ENCODE peak calls at places on chromosome 7, in ten cellular contexts. One of them, this sample, is unnamed.
A peak's percentile ranks its signal among the peaks of the same experiment; 100 is the strongest.

GRCh38 chr7:2018786-2019692 is 213.7 kb downstream of the MAD1L1 start:
- DNase-seq in tibial nerve: no peak
- DNase-seq in astrocyte: peak; percentile 75
- DNase-seq in AG08396: peak; percentile 93
- DNase-seq in NCI-H1694 treated with DMSO at 0.1 percent for 48 hours: no peak
- DNase-seq in psoas muscle: peak; percentile 55
- DNase-seq in stimulated activated CD4-positive, alpha-beta T cell treated with anti-CD3 and anti-CD28 coated beads, Interleukin-4, amount 100 ng/mL, for 24 hours: no peak
- DNase-seq in T-helper 17 cell: peak; percentile 6
- DNase-seq in C1 segment of cervical spinal cord: no peak
- DNase-seq in NCI-H748 treated with DMSO at 0.1 percent for 48 hours: no peak
- DNase-seq in this sample: no peak

GRCh38 chr7:50217961-50218360 is 86.6 kb upstream of the IKZF1 start:
- DNase-seq in tibial nerve: no peak
- DNase-seq in NCI-H748 treated with DMSO at 0.1 percent for 48 hours: no peak
- DNase-seq in stimulated activated CD4-positive, alpha-beta T cell treated with anti-CD3 and anti-CD28 coated beads, Interleukin-4, amount 100 ng/mL, for 24 hours: no peak
- DNase-seq in AG08396: no peak
- DNase-seq in C1 segment of cervical spinal cord: no peak
- DNase-seq in astrocyte: no peak
- DNase-seq in psoas muscle: no peak
- DNase-seq in T-helper 17 cell: no peak
- DNase-seq in NCI-H1694 treated with DMSO at 0.1 percent for 48 hours: no peak
- DNase-seq in this sample: no peak

GRCh38 chr7:103866919-103867318 is 122.5 kb downstream of the RELN start:
- DNase-seq in AG08396: no peak
- DNase-seq in T-helper 17 cell: no peak
- DNase-seq in NCI-H1694 treated with DMSO at 0.1 percent for 48 hours: peak; percentile 36
- DNase-seq in tibial nerve: no peak
- DNase-seq in psoas muscle: no peak
- DNase-seq in astrocyte: no peak
- DNase-seq in C1 segment of cervical spinal cord: no peak
- DNase-seq in NCI-H748 treated with DMSO at 0.1 percent for 48 hours: peak; percentile 94
- DNase-seq in stimulated activated CD4-positive, alpha-beta T cell treated with anti-CD3 and anti-CD28 coated beads, Interleukin-4, amount 100 ng/mL, for 24 hours: no peak
- DNase-seq in this sample: peak; percentile 90

GRCh38 chr7:106658504-106659368 is 2.2 kb downstream of the CCDC71L start:
- DNase-seq in psoas muscle: no peak
- DNase-seq in NCI-H748 treated with DMSO at 0.1 percent for 48 hours: no peak
- DNase-seq in NCI-H1694 treated with DMSO at 0.1 percent for 48 hours: no peak
- DNase-seq in stimulated activated CD4-positive, alpha-beta T cell treated with anti-CD3 and anti-CD28 coated beads, Interleukin-4, amount 100 ng/mL, for 24 hours: no peak
- DNase-seq in C1 segment of cervical spinal cord: no peak
- DNase-seq in T-helper 17 cell: no peak
- DNase-seq in AG08396: no peak
- DNase-seq in astrocyte: no peak
- DNase-seq in tibial nerve: no peak
- DNase-seq in this sample: no peak

GRCh38 chr7:44880317-44881018 is 4.9 kb downstream of the PURB start:
- DNase-seq in astrocyte: no peak
- DNase-seq in NCI-H1694 treated with DMSO at 0.1 percent for 48 hours: no peak
- DNase-seq in psoas muscle: no peak
- DNase-seq in T-helper 17 cell: no peak
- DNase-seq in AG08396: no peak
- DNase-seq in NCI-H748 treated with DMSO at 0.1 percent for 48 hours: no peak
- DNase-seq in C1 segment of cervical spinal cord: no peak
- DNase-seq in tibial nerve: no peak
- DNase-seq in stimulated activated CD4-positive, alpha-beta T cell treated with anti-CD3 and anti-CD28 coated beads, Interleukin-4, amount 100 ng/mL, for 24 hours: no peak
- DNase-seq in this sample: no peak

GRCh38 chr7:15457959-15458955 is 103.6 kb downstream of the AGMO start:
- DNase-seq in astrocyte: no peak
- DNase-seq in T-helper 17 cell: no peak
- DNase-seq in NCI-H748 treated with DMSO at 0.1 percent for 48 hours: no peak
- DNase-seq in AG08396: no peak
- DNase-seq in tibial nerve: no peak
- DNase-seq in psoas muscle: no peak
- DNase-seq in NCI-H1694 treated with DMSO at 0.1 percent for 48 hours: no peak
- DNase-seq in C1 segment of cervical spinal cord: no peak
- DNase-seq in stimulated activated CD4-positive, alpha-beta T cell treated with anti-CD3 and anti-CD28 coated beads, Interleukin-4, amount 100 ng/mL, for 24 hours: no peak
- DNase-seq in this sample: peak; percentile 2

GRCh38 chr7:66374141-66374540 is 169.0 kb downstream of the TPST1 start:
- DNase-seq in T-helper 17 cell: no peak
- DNase-seq in stimulated activated CD4-positive, alpha-beta T cell treated with anti-CD3 and anti-CD28 coated beads, Interleukin-4, amount 100 ng/mL, for 24 hours: no peak
- DNase-seq in tibial nerve: no peak
- DNase-seq in astrocyte: no peak
- DNase-seq in NCI-H1694 treated with DMSO at 0.1 percent for 48 hours: no peak
- DNase-seq in NCI-H748 treated with DMSO at 0.1 percent for 48 hours: no peak
- DNase-seq in psoas muscle: no peak
- DNase-seq in AG08396: no peak
- DNase-seq in C1 segment of cervical spinal cord: no peak
- DNase-seq in this sample: no peak

GRCh38 chr7:209846-210245 is 17.5 kb downstream of the FAM20C start:
- DNase-seq in C1 segment of cervical spinal cord: no peak
- DNase-seq in NCI-H1694 treated with DMSO at 0.1 percent for 48 hours: no peak
- DNase-seq in AG08396: no peak
- DNase-seq in T-helper 17 cell: no peak
- DNase-seq in astrocyte: peak; percentile 40
- DNase-seq in psoas muscle: no peak
- DNase-seq in tibial nerve: no peak
- DNase-seq in NCI-H748 treated with DMSO at 0.1 percent for 48 hours: no peak
- DNase-seq in stimulated activated CD4-positive, alpha-beta T cell treated with anti-CD3 and anti-CD28 coated beads, Interleukin-4, amount 100 ng/mL, for 24 hours: no peak
- DNase-seq in this sample: no peak

GRCh38 chr7:80699030-80699638 is 60.7 kb downstream of the CD36 start:
- DNase-seq in T-helper 17 cell: no peak
- DNase-seq in C1 segment of cervical spinal cord: no peak
- DNase-seq in NCI-H748 treated with DMSO at 0.1 percent for 48 hours: peak; percentile 51
- DNase-seq in AG08396: peak; percentile 13
- DNase-seq in NCI-H1694 treated with DMSO at 0.1 percent for 48 hours: peak; percentile 67
- DNase-seq in psoas muscle: no peak
- DNase-seq in tibial nerve: no peak
- DNase-seq in stimulated activated CD4-positive, alpha-beta T cell treated with anti-CD3 and anti-CD28 coated beads, Interleukin-4, amount 100 ng/mL, for 24 hours: no peak
- DNase-seq in astrocyte: no peak
- DNase-seq in this sample: peak; percentile 14

GRCh38 chr7:111356941-111357340 is 205.4 kb downstream of the IMMP2L start:
- DNase-seq in tibial nerve: no peak
- DNase-seq in psoas muscle: no peak
- DNase-seq in astrocyte: peak; percentile 29
- DNase-seq in NCI-H1694 treated with DMSO at 0.1 percent for 48 hours: no peak
- DNase-seq in AG08396: no peak
- DNase-seq in stimulated activated CD4-positive, alpha-beta T cell treated with anti-CD3 and anti-CD28 coated beads, Interleukin-4, amount 100 ng/mL, for 24 hours: no peak
- DNase-seq in T-helper 17 cell: no peak
- DNase-seq in NCI-H748 treated with DMSO at 0.1 percent for 48 hours: no peak
- DNase-seq in C1 segment of cervical spinal cord: no peak
- DNase-seq in this sample: no peak

GRCh38 chr7:21526448-21526847 is 16.4 kb upstream of the DNAH11 start:
- DNase-seq in tibial nerve: no peak
- DNase-seq in stimulated activated CD4-positive, alpha-beta T cell treated with anti-CD3 and anti-CD28 coated beads, Interleukin-4, amount 100 ng/mL, for 24 hours: no peak
- DNase-seq in C1 segment of cervical spinal cord: no peak
- DNase-seq in AG08396: no peak
- DNase-seq in psoas muscle: no peak
- DNase-seq in NCI-H1694 treated with DMSO at 0.1 percent for 48 hours: no peak
- DNase-seq in T-helper 17 cell: no peak
- DNase-seq in astrocyte: no peak
- DNase-seq in NCI-H748 treated with DMSO at 0.1 percent for 48 hours: no peak
- DNase-seq in this sample: no peak

GRCh38 chr7:93212881-93213280 is 13.4 kb downstream of the HEPACAM2 start:
- DNase-seq in NCI-H748 treated with DMSO at 0.1 percent for 48 hours: peak; percentile 75
- DNase-seq in AG08396: no peak
- DNase-seq in C1 segment of cervical spinal cord: no peak
- DNase-seq in tibial nerve: no peak
- DNase-seq in astrocyte: no peak
- DNase-seq in stimulated activated CD4-positive, alpha-beta T cell treated with anti-CD3 and anti-CD28 coated beads, Interleukin-4, amount 100 ng/mL, for 24 hours: no peak
- DNase-seq in psoas muscle: no peak
- DNase-seq in NCI-H1694 treated with DMSO at 0.1 percent for 48 hours: peak; percentile 99
- DNase-seq in T-helper 17 cell: no peak
- DNase-seq in this sample: no peak

GRCh38 chr7:120274899-120275298 is 1.9 kb downstream of the KCND2 start:
- DNase-seq in T-helper 17 cell: no peak
- DNase-seq in stimulated activated CD4-positive, alpha-beta T cell treated with anti-CD3 and anti-CD28 coated beads, Interleukin-4, amount 100 ng/mL, for 24 hours: no peak
- DNase-seq in tibial nerve: no peak
- DNase-seq in NCI-H1694 treated with DMSO at 0.1 percent for 48 hours: no peak
- DNase-seq in psoas muscle: no peak
- DNase-seq in C1 segment of cervical spinal cord: no peak
- DNase-seq in astrocyte: no peak
- DNase-seq in AG08396: no peak
- DNase-seq in NCI-H748 treated with DMSO at 0.1 percent for 48 hours: no peak
- DNase-seq in this sample: no peak

GRCh38 chr7:36994456-36995112 is 270.3 kb upstream of the AOAH start:
- DNase-seq in tibial nerve: no peak
- DNase-seq in T-helper 17 cell: no peak
- DNase-seq in psoas muscle: no peak
- DNase-seq in NCI-H748 treated with DMSO at 0.1 percent for 48 hours: no peak
- DNase-seq in astrocyte: peak; percentile 12
- DNase-seq in AG08396: no peak
- DNase-seq in C1 segment of cervical spinal cord: no peak
- DNase-seq in stimulated activated CD4-positive, alpha-beta T cell treated with anti-CD3 and anti-CD28 coated beads, Interleukin-4, amount 100 ng/mL, for 24 hours: no peak
- DNase-seq in NCI-H1694 treated with DMSO at 0.1 percent for 48 hours: no peak
- DNase-seq in this sample: no peak

GRCh38 chr7:131861620-131862346 is 305.4 kb upstream of the PODXL start:
- DNase-seq in astrocyte: peak; percentile 84
- DNase-seq in psoas muscle: no peak
- DNase-seq in T-helper 17 cell: no peak
- DNase-seq in AG08396: no peak
- DNase-seq in stimulated activated CD4-positive, alpha-beta T cell treated with anti-CD3 and anti-CD28 coated beads, Interleukin-4, amount 100 ng/mL, for 24 hours: no peak
- DNase-seq in C1 segment of cervical spinal cord: no peak
- DNase-seq in NCI-H1694 treated with DMSO at 0.1 percent for 48 hours: no peak
- DNase-seq in tibial nerve: no peak
- DNase-seq in NCI-H748 treated with DMSO at 0.1 percent for 48 hours: no peak
- DNase-seq in this sample: no peak

GRCh38 chr7:106870983-106871410 is 5.9 kb downstream of the PIK3CG start:
- DNase-seq in T-helper 17 cell: no peak
- DNase-seq in C1 segment of cervical spinal cord: no peak
- DNase-seq in AG08396: peak; percentile 20
- DNase-seq in stimulated activated CD4-positive, alpha-beta T cell treated with anti-CD3 and anti-CD28 coated beads, Interleukin-4, amount 100 ng/mL, for 24 hours: no peak
- DNase-seq in tibial nerve: no peak
- DNase-seq in psoas muscle: no peak
- DNase-seq in astrocyte: peak; percentile 27
- DNase-seq in NCI-H1694 treated with DMSO at 0.1 percent for 48 hours: no peak
- DNase-seq in NCI-H748 treated with DMSO at 0.1 percent for 48 hours: no peak
- DNase-seq in this sample: no peak

GRCh38 chr7:101875215-101875846 is 57.9 kb downstream of the CUX1 start:
- DNase-seq in stimulated activated CD4-positive, alpha-beta T cell treated with anti-CD3 and anti-CD28 coated beads, Interleukin-4, amount 100 ng/mL, for 24 hours: no peak
- DNase-seq in astrocyte: no peak
- DNase-seq in AG08396: no peak
- DNase-seq in tibial nerve: no peak
- DNase-seq in NCI-H748 treated with DMSO at 0.1 percent for 48 hours: no peak
- DNase-seq in C1 segment of cervical spinal cord: no peak
- DNase-seq in NCI-H1694 treated with DMSO at 0.1 percent for 48 hours: peak; percentile 18
- DNase-seq in T-helper 17 cell: no peak
- DNase-seq in psoas muscle: no peak
- DNase-seq in this sample: no peak

GRCh38 chr7:95411036-95411435 is 14.9 kb upstream of the PON3 start:
- DNase-seq in psoas muscle: no peak
- DNase-seq in stimulated activated CD4-positive, alpha-beta T cell treated with anti-CD3 and anti-CD28 coated beads, Interleukin-4, amount 100 ng/mL, for 24 hours: no peak
- DNase-seq in AG08396: no peak
- DNase-seq in C1 segment of cervical spinal cord: no peak
- DNase-seq in NCI-H748 treated with DMSO at 0.1 percent for 48 hours: no peak
- DNase-seq in NCI-H1694 treated with DMSO at 0.1 percent for 48 hours: no peak
- DNase-seq in astrocyte: peak; percentile 35
- DNase-seq in T-helper 17 cell: no peak
- DNase-seq in tibial nerve: no peak
- DNase-seq in this sample: no peak

GRCh38 chr7:44292876-44293560 is 32.4 kb downstream of the CAMK2B start:
- DNase-seq in astrocyte: no peak
- DNase-seq in AG08396: no peak
- DNase-seq in T-helper 17 cell: no peak
- DNase-seq in psoas muscle: no peak
- DNase-seq in NCI-H1694 treated with DMSO at 0.1 percent for 48 hours: no peak
- DNase-seq in C1 segment of cervical spinal cord: no peak
- DNase-seq in tibial nerve: no peak
- DNase-seq in stimulated activated CD4-positive, alpha-beta T cell treated with anti-CD3 and anti-CD28 coated beads, Interleukin-4, amount 100 ng/mL, for 24 hours: no peak
- DNase-seq in NCI-H748 treated with DMSO at 0.1 percent for 48 hours: no peak
- DNase-seq in this sample: no peak

GRCh38 chr7:132424821-132425739 is 151.2 kb downstream of the PLXNA4 start:
- DNase-seq in tibial nerve: no peak
- DNase-seq in C1 segment of cervical spinal cord: peak; percentile 10
- DNase-seq in NCI-H1694 treated with DMSO at 0.1 percent for 48 hours: no peak
- DNase-seq in T-helper 17 cell: no peak
- DNase-seq in NCI-H748 treated with DMSO at 0.1 percent for 48 hours: no peak
- DNase-seq in stimulated activated CD4-positive, alpha-beta T cell treated with anti-CD3 and anti-CD28 coated beads, Interleukin-4, amount 100 ng/mL, for 24 hours: no peak
- DNase-seq in AG08396: no peak
- DNase-seq in psoas muscle: no peak
- DNase-seq in astrocyte: no peak
- DNase-seq in this sample: no peak

GRCh38 chr7:1705339-1705738 is 35.3 kb downstream of the ELFN1 start:
- DNase-seq in T-helper 17 cell: no peak
- DNase-seq in psoas muscle: no peak
- DNase-seq in tibial nerve: no peak
- DNase-seq in C1 segment of cervical spinal cord: no peak
- DNase-seq in NCI-H1694 treated with DMSO at 0.1 percent for 48 hours: no peak
- DNase-seq in NCI-H748 treated with DMSO at 0.1 percent for 48 hours: no peak
- DNase-seq in AG08396: no peak
- DNase-seq in stimulated activated CD4-positive, alpha-beta T cell treated with anti-CD3 and anti-CD28 coated beads, Interleukin-4, amount 100 ng/mL, for 24 hours: no peak
- DNase-seq in astrocyte: no peak
- DNase-seq in this sample: no peak

GRCh38 chr7:99006739-99007424 is 128.6 kb downstream of the TRRAP start:
- DNase-seq in tibial nerve: no peak
- DNase-seq in NCI-H748 treated with DMSO at 0.1 percent for 48 hours: no peak
- DNase-seq in AG08396: no peak
- DNase-seq in psoas muscle: no peak
- DNase-seq in NCI-H1694 treated with DMSO at 0.1 percent for 48 hours: no peak
- DNase-seq in stimulated activated CD4-positive, alpha-beta T cell treated with anti-CD3 and anti-CD28 coated beads, Interleukin-4, amount 100 ng/mL, for 24 hours: no peak
- DNase-seq in C1 segment of cervical spinal cord: no peak
- DNase-seq in astrocyte: no peak
- DNase-seq in T-helper 17 cell: no peak
- DNase-seq in this sample: no peak

GRCh38 chr7:33589911-33590310 is 315.4 kb upstream of the BMPER start:
- DNase-seq in T-helper 17 cell: no peak
- DNase-seq in C1 segment of cervical spinal cord: no peak
- DNase-seq in tibial nerve: no peak
- DNase-seq in psoas muscle: no peak
- DNase-seq in AG08396: no peak
- DNase-seq in stimulated activated CD4-positive, alpha-beta T cell treated with anti-CD3 and anti-CD28 coated beads, Interleukin-4, amount 100 ng/mL, for 24 hours: no peak
- DNase-seq in astrocyte: no peak
- DNase-seq in NCI-H748 treated with DMSO at 0.1 percent for 48 hours: no peak
- DNase-seq in NCI-H1694 treated with DMSO at 0.1 percent for 48 hours: no peak
- DNase-seq in this sample: no peak

GRCh38 chr7:139328375-139328774 is 12.8 kb upstream of the FMC1 start:
- DNase-seq in NCI-H748 treated with DMSO at 0.1 percent for 48 hours: no peak
- DNase-seq in psoas muscle: no peak
- DNase-seq in tibial nerve: no peak
- DNase-seq in C1 segment of cervical spinal cord: no peak
- DNase-seq in T-helper 17 cell: no peak
- DNase-seq in AG08396: peak; percentile 64
- DNase-seq in stimulated activated CD4-positive, alpha-beta T cell treated with anti-CD3 and anti-CD28 coated beads, Interleukin-4, amount 100 ng/mL, for 24 hours: no peak
- DNase-seq in astrocyte: peak; percentile 63
- DNase-seq in NCI-H1694 treated with DMSO at 0.1 percent for 48 hours: no peak
- DNase-seq in this sample: no peak

GRCh38 chr7:94375167-94375566 is 19.5 kb upstream of the COL1A2 start:
- DNase-seq in tibial nerve: peak; percentile 26
- DNase-seq in T-helper 17 cell: no peak
- DNase-seq in AG08396: peak; percentile 62
- DNase-seq in stimulated activated CD4-positive, alpha-beta T cell treated with anti-CD3 and anti-CD28 coated beads, Interleukin-4, amount 100 ng/mL, for 24 hours: no peak
- DNase-seq in psoas muscle: no peak
- DNase-seq in C1 segment of cervical spinal cord: no peak
- DNase-seq in NCI-H748 treated with DMSO at 0.1 percent for 48 hours: no peak
- DNase-seq in NCI-H1694 treated with DMSO at 0.1 percent for 48 hours: no peak
- DNase-seq in astrocyte: peak; percentile 96
- DNase-seq in this sample: no peak

GRCh38 chr7:104836976-104837375 is 177.0 kb upstream of the KMT2E start:
- DNase-seq in psoas muscle: no peak
- DNase-seq in stimulated activated CD4-positive, alpha-beta T cell treated with anti-CD3 and anti-CD28 coated beads, Interleukin-4, amount 100 ng/mL, for 24 hours: no peak
- DNase-seq in T-helper 17 cell: no peak
- DNase-seq in astrocyte: no peak
- DNase-seq in NCI-H1694 treated with DMSO at 0.1 percent for 48 hours: no peak
- DNase-seq in NCI-H748 treated with DMSO at 0.1 percent for 48 hours: no peak
- DNase-seq in tibial nerve: no peak
- DNase-seq in AG08396: no peak
- DNase-seq in C1 segment of cervical spinal cord: no peak
- DNase-seq in this sample: no peak

GRCh38 chr7:53101026-53101425 is 65.6 kb downstream of the POM121L12 start:
- DNase-seq in C1 segment of cervical spinal cord: no peak
- DNase-seq in stimulated activated CD4-positive, alpha-beta T cell treated with anti-CD3 and anti-CD28 coated beads, Interleukin-4, amount 100 ng/mL, for 24 hours: no peak
- DNase-seq in AG08396: no peak
- DNase-seq in astrocyte: no peak
- DNase-seq in NCI-H1694 treated with DMSO at 0.1 percent for 48 hours: no peak
- DNase-seq in tibial nerve: no peak
- DNase-seq in T-helper 17 cell: no peak
- DNase-seq in psoas muscle: no peak
- DNase-seq in NCI-H748 treated with DMSO at 0.1 percent for 48 hours: no peak
- DNase-seq in this sample: peak; percentile 13

GRCh38 chr7:48938539-48938938 is 14.2 kb downstream of the CDC14C start:
- DNase-seq in astrocyte: peak; percentile 82
- DNase-seq in NCI-H748 treated with DMSO at 0.1 percent for 48 hours: no peak
- DNase-seq in psoas muscle: no peak
- DNase-seq in C1 segment of cervical spinal cord: no peak
- DNase-seq in stimulated activated CD4-positive, alpha-beta T cell treated with anti-CD3 and anti-CD28 coated beads, Interleukin-4, amount 100 ng/mL, for 24 hours: no peak
- DNase-seq in NCI-H1694 treated with DMSO at 0.1 percent for 48 hours: no peak
- DNase-seq in AG08396: peak; percentile 7
- DNase-seq in T-helper 17 cell: no peak
- DNase-seq in tibial nerve: no peak
- DNase-seq in this sample: no peak